ENCODE peak calls at places on chromosomes 4 and X, in six cellular contexts. One of them, this sample, is unnamed.

GRCh38 chr4:130395871-130396270 is 1299.9 kb downstream of the C4orf33 start:
- DNase-seq in heart right ventricle: no peak
- DNase-seq in fibroblast of the aortic adventitia: peak
- DNase-seq in GM13976: no peak
- DNase-seq in lower leg skin: no peak
- DNase-seq in GM10248: no peak
- DNase-seq in this sample: no peak

GRCh38 chrX:123835661-123836371 is 24.0 kb upstream of the XIAP start:
- DNase-seq in lower leg skin: no peak
- DNase-seq in GM10248: no peak
- DNase-seq in heart right ventricle: no peak
- DNase-seq in GM13976: no peak
- DNase-seq in fibroblast of the aortic adventitia: peak
- DNase-seq in this sample: no peak

GRCh38 chr4:147289181-147289580 is 191.7 kb upstream of the EDNRA start:
- DNase-seq in GM10248: no peak
- DNase-seq in heart right ventricle: no peak
- DNase-seq in GM13976: no peak
- DNase-seq in lower leg skin: no peak
- DNase-seq in fibroblast of the aortic adventitia: no peak
- DNase-seq in this sample: no peak

GRCh38 chrX:100410901-100411801 is 1.1 kb upstream of the PCDH19 start:
- DNase-seq in GM13976: peak
- DNase-seq in GM10248: peak
- DNase-seq in fibroblast of the aortic adventitia: no peak
- DNase-seq in heart right ventricle: no peak
- DNase-seq in lower leg skin: no peak
- DNase-seq in this sample: no peak

GRCh38 chr4:189861101-189861500 is 79.6 kb upstream of the FRG1 start:
- DNase-seq in GM10248: no peak
- DNase-seq in lower leg skin: no peak
- DNase-seq in heart right ventricle: no peak
- DNase-seq in fibroblast of the aortic adventitia: no peak
- DNase-seq in GM13976: no peak
- DNase-seq in this sample: no peak

GRCh38 chr4:13837228-13837627 is 209.7 kb upstream of the BOD1L1 start:
- DNase-seq in lower leg skin: no peak
- DNase-seq in heart right ventricle: no peak
- DNase-seq in GM13976: no peak
- DNase-seq in GM10248: no peak
- DNase-seq in fibroblast of the aortic adventitia: no peak
- DNase-seq in this sample: no peak

GRCh38 chr4:133493776-133494175 is 344.7 kb downstream of the PCDH10 start:
- DNase-seq in heart right ventricle: no peak
- DNase-seq in GM10248: no peak
- DNase-seq in fibroblast of the aortic adventitia: no peak
- DNase-seq in GM13976: no peak
- DNase-seq in lower leg skin: no peak
- DNase-seq in this sample: no peak

GRCh38 chr4:185204238-185204910 is 574 bp upstream of the CFAP97 start:
- DNase-seq in heart right ventricle: no peak
- DNase-seq in lower leg skin: no peak
- DNase-seq in GM10248: no peak
- DNase-seq in fibroblast of the aortic adventitia: peak
- DNase-seq in GM13976: no peak
- DNase-seq in this sample: peak

GRCh38 chrX:69506617-69507499 is 2.7 kb downstream of the NALF2 start:
- DNase-seq in heart right ventricle: no peak
- DNase-seq in GM13976: no peak
- DNase-seq in lower leg skin: no peak
- DNase-seq in fibroblast of the aortic adventitia: no peak
- DNase-seq in GM10248: no peak
- DNase-seq in this sample: no peak

GRCh38 chr4:22553560-22553959 is 37.7 kb upstream of the ADGRA3 start:
- DNase-seq in GM13976: no peak
- DNase-seq in fibroblast of the aortic adventitia: no peak
- DNase-seq in lower leg skin: no peak
- DNase-seq in GM10248: no peak
- DNase-seq in heart right ventricle: no peak
- DNase-seq in this sample: no peak

GRCh38 chrX:37825225-37825842 is 22.0 kb downstream of the DYNLT3 start:
- DNase-seq in lower leg skin: peak
- DNase-seq in GM13976: no peak
- DNase-seq in heart right ventricle: no peak
- DNase-seq in GM10248: peak
- DNase-seq in fibroblast of the aortic adventitia: peak
- DNase-seq in this sample: peak

GRCh38 chr4:84948056-84948455 is 18.4 kb downstream of the WDFY3 start:
- DNase-seq in lower leg skin: no peak
- DNase-seq in heart right ventricle: no peak
- DNase-seq in GM13976: no peak
- DNase-seq in GM10248: no peak
- DNase-seq in fibroblast of the aortic adventitia: peak
- DNase-seq in this sample: no peak

GRCh38 chr4:88697588-88698329 is at the start of gene NAP1L5:
- DNase-seq in fibroblast of the aortic adventitia: peak
- DNase-seq in heart right ventricle: peak
- DNase-seq in lower leg skin: peak
- DNase-seq in GM13976: peak
- DNase-seq in GM10248: peak
- DNase-seq in this sample: peak

GRCh38 chr4:145679991-145680455 is at the start of gene C4orf51:
- DNase-seq in GM13976: no peak
- DNase-seq in fibroblast of the aortic adventitia: peak
- DNase-seq in GM10248: no peak
- DNase-seq in heart right ventricle: no peak
- DNase-seq in lower leg skin: no peak
- DNase-seq in this sample: no peak

GRCh38 chr4:147709999-147710398 is 21.9 kb upstream of the ARHGAP10 start:
- DNase-seq in heart right ventricle: no peak
- DNase-seq in fibroblast of the aortic adventitia: peak
- DNase-seq in lower leg skin: no peak
- DNase-seq in GM10248: no peak
- DNase-seq in GM13976: no peak
- DNase-seq in this sample: no peak

GRCh38 chr4:155900402-155900801 is 3.1 kb upstream of the TDO2 start:
- DNase-seq in GM13976: no peak
- DNase-seq in lower leg skin: no peak
- DNase-seq in heart right ventricle: no peak
- DNase-seq in fibroblast of the aortic adventitia: peak
- DNase-seq in GM10248: no peak
- DNase-seq in this sample: no peak

GRCh38 chrX:5823861-5824260 is 404.8 kb downstream of the NLGN4X start:
- DNase-seq in fibroblast of the aortic adventitia: no peak
- DNase-seq in heart right ventricle: no peak
- DNase-seq in GM13976: no peak
- DNase-seq in GM10248: no peak
- DNase-seq in lower leg skin: no peak
- DNase-seq in this sample: no peak

GRCh38 chr4:8117278-8117682 is 41.3 kb downstream of the ABLIM2 start:
- DNase-seq in GM10248: no peak
- DNase-seq in lower leg skin: no peak
- DNase-seq in GM13976: no peak
- DNase-seq in fibroblast of the aortic adventitia: no peak
- DNase-seq in heart right ventricle: peak
- DNase-seq in this sample: peak

GRCh38 chrX:63350551-63350950 is 581 bp downstream of the SPIN4 start:
- DNase-seq in GM13976: peak
- DNase-seq in fibroblast of the aortic adventitia: peak
- DNase-seq in GM10248: peak
- DNase-seq in lower leg skin: no peak
- DNase-seq in heart right ventricle: peak
- DNase-seq in this sample: peak

GRCh38 chr4:146846882-146847281 is 98.8 kb downstream of the TTC29 start:
- DNase-seq in lower leg skin: no peak
- DNase-seq in fibroblast of the aortic adventitia: no peak
- DNase-seq in heart right ventricle: no peak
- DNase-seq in GM10248: no peak
- DNase-seq in GM13976: no peak
- DNase-seq in this sample: no peak

GRCh38 chrX:39331062-39331704 is 529.9 kb downstream of the MID1IP1 start:
- DNase-seq in heart right ventricle: no peak
- DNase-seq in GM13976: no peak
- DNase-seq in fibroblast of the aortic adventitia: no peak
- DNase-seq in GM10248: no peak
- DNase-seq in lower leg skin: no peak
- DNase-seq in this sample: peak

GRCh38 chr4:2545321-2546013 is 9.0 kb downstream of the FAM193A start:
- DNase-seq in GM13976: no peak
- DNase-seq in lower leg skin: no peak
- DNase-seq in GM10248: no peak
- DNase-seq in fibroblast of the aortic adventitia: no peak
- DNase-seq in heart right ventricle: no peak
- DNase-seq in this sample: no peak

GRCh38 chr4:113440366-113440765 is 321.2 kb downstream of the CAMK2D start:
- DNase-seq in fibroblast of the aortic adventitia: no peak
- DNase-seq in GM13976: no peak
- DNase-seq in heart right ventricle: no peak
- DNase-seq in GM10248: no peak
- DNase-seq in lower leg skin: no peak
- DNase-seq in this sample: no peak

GRCh38 chrX:69262036-69262905 is 97.0 kb upstream of the PJA1 start:
- DNase-seq in lower leg skin: no peak
- DNase-seq in GM10248: no peak
- DNase-seq in GM13976: no peak
- DNase-seq in fibroblast of the aortic adventitia: peak
- DNase-seq in heart right ventricle: no peak
- DNase-seq in this sample: no peak

GRCh38 chr4:58274553-58274952 is 1164.4 kb upstream of the IGFBP7 start:
- DNase-seq in fibroblast of the aortic adventitia: no peak
- DNase-seq in GM10248: no peak
- DNase-seq in heart right ventricle: no peak
- DNase-seq in lower leg skin: no peak
- DNase-seq in GM13976: no peak
- DNase-seq in this sample: no peak

GRCh38 chrX:2286731-2287130 is 214.0 kb downstream of the DHRSX start:
- DNase-seq in GM10248: no peak
- DNase-seq in GM13976: no peak
- DNase-seq in lower leg skin: no peak
- DNase-seq in fibroblast of the aortic adventitia: no peak
- DNase-seq in heart right ventricle: no peak
- DNase-seq in this sample: no peak

GRCh38 chrX:20317873-20318272 is 51.2 kb upstream of the RPS6KA3 start:
- DNase-seq in GM13976: no peak
- DNase-seq in lower leg skin: no peak
- DNase-seq in fibroblast of the aortic adventitia: peak
- DNase-seq in heart right ventricle: no peak
- DNase-seq in GM10248: no peak
- DNase-seq in this sample: no peak

GRCh38 chr4:43339435-43339834 is 446.9 kb downstream of the GRXCR1 start:
- DNase-seq in GM10248: no peak
- DNase-seq in fibroblast of the aortic adventitia: peak
- DNase-seq in GM13976: no peak
- DNase-seq in heart right ventricle: no peak
- DNase-seq in lower leg skin: no peak
- DNase-seq in this sample: no peak

GRCh38 chr4:37673523-37674192 is 12.5 kb downstream of the RELL1 start:
- DNase-seq in fibroblast of the aortic adventitia: no peak
- DNase-seq in lower leg skin: no peak
- DNase-seq in GM10248: no peak
- DNase-seq in GM13976: no peak
- DNase-seq in heart right ventricle: no peak
- DNase-seq in this sample: no peak
- TF ChIP-seq CTCF in fibroblast of the aortic adventitia: no peak
- TF ChIP-seq CTCF in lower leg skin: no peak
- TF ChIP-seq CTCF in GM10248: no peak
- TF ChIP-seq CTCF in GM13976: no peak
- TF ChIP-seq CTCF in heart right ventricle: no peak
- TF ChIP-seq CTCF in this sample: no peak

DNA sequence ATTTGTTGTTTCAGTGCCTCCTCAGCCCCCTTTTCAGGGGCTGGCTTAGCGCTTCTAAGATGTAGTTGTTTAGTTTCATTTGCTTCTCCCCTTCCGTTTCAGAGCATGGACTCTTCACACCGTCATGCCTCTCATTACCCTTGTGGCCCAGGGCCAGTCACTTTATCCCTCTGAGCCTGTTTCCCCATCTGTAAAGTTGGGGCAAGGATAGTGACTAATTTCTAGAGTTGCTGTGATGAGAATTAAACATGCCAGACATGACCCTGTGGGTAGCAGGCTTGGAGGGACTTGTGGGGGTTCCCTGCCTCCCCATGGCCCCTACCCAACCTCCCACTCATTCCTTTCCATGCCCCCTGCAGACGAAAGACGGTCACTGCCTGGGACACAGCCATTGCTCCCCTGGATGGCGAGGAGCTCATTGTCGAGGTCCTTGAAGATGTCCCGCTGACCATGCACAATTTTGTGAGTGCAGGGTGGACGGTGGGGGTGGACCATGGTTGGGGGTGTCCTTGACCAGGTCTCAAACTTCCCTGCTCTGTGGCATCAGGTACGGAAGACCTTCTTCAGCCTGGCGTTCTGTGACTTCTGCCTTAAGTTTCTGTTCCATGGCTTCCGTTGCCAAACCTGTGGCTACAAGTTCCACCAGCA is 3.6 kb downstream of the ARAF start:
- DNase-seq in GM13976: peak
- DNase-seq in fibroblast of the aortic adventitia: no peak
- DNase-seq in lower leg skin: no peak
- DNase-seq in heart right ventricle: no peak
- DNase-seq in GM10248: no peak
- DNase-seq in this sample: peak
- TF ChIP-seq CTCF in GM13976: no peak
- TF ChIP-seq CTCF in fibroblast of the aortic adventitia: no peak
- TF ChIP-seq CTCF in lower leg skin: no peak
- TF ChIP-seq CTCF in heart right ventricle: no peak
- TF ChIP-seq CTCF in GM10248: no peak
- TF ChIP-seq CTCF in this sample: no peak

DNA sequence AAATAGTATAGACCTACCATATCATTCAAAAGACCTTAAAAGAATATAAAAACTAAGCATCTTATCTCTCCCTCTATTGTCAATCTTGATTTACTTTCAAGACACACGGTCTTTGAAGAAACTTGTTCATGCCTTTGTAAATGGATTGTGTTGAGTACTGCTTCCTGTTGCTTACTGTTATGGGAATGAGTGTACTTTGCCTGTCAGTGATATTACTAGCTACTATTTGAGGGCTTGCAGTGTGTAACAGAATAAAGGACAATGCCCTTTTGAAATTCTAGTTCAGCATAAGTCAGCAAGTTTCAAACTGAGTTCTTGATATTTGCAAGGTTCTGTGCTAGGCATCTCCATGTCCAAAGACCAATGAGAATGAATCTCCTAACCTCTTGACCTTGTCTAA is 36.0 kb downstream of the CDKL5 start:
- DNase-seq in GM13976: no peak
- DNase-seq in lower leg skin: no peak
- DNase-seq in fibroblast of the aortic adventitia: no peak
- DNase-seq in GM10248: no peak
- DNase-seq in heart right ventricle: no peak
- DNase-seq in this sample: no peak
- TF ChIP-seq CTCF in GM13976: no peak
- TF ChIP-seq CTCF in lower leg skin: no peak
- TF ChIP-seq CTCF in fibroblast of the aortic adventitia: no peak
- TF ChIP-seq CTCF in GM10248: no peak
- TF ChIP-seq CTCF in heart right ventricle: no peak
- TF ChIP-seq CTCF in this sample: no peak

DNA sequence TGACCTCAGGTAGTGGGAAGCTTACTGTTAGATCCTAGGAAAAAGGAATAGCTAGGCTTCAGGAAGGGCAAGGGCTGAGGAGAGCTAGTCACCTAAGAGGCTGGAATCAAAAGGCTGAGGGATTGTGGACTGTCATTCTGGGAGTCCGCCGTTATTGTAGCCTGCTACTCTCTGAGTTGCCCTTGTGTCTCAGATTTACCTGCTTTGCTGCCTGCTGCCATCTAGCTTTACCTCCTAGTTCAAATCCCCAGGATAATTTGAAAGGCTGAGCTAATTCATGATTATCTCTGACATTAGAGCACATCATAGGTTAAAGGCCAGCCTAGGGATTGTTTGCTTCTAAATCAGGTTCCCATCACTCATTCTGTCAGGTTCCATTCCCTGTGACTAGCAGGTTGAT is 120.2 kb downstream of the FHIP1A start:
- DNase-seq in lower leg skin: no peak
- DNase-seq in GM10248: no peak
- DNase-seq in heart right ventricle: no peak
- DNase-seq in fibroblast of the aortic adventitia: no peak
- DNase-seq in GM13976: no peak
- DNase-seq in this sample: no peak
- TF ChIP-seq CTCF in lower leg skin: no peak
- TF ChIP-seq CTCF in GM10248: no peak
- TF ChIP-seq CTCF in heart right ventricle: no peak
- TF ChIP-seq CTCF in fibroblast of the aortic adventitia: no peak
- TF ChIP-seq CTCF in GM13976: no peak
- TF ChIP-seq CTCF in this sample: no peak

This sample was measured in GM12865.